ENCODE peak calls at places on chromosomes 2 and 18, in five cellular contexts. S, A, P, J and V are unnamed samples.

GRCh38 chr2:198697794-198698193 is 759.9 kb downstream of the SATB2 start:
- DNase-seq in S (no peak), P (no peak), A (no peak), J (no peak), V (no peak)

GRCh38 chr18:48364146-48364545 is 45.0 kb downstream of the ZBTB7C start:
- DNase-seq in A (no peak), J (no peak), S (no peak), P (no peak), V (no peak)

GRCh38 chr2:55771612-55772011 is 78.0 kb upstream of the PNPT1 start:
- DNase-seq in J (peak; percentile 53), P (no peak), S (no peak), A (no peak), V (no peak)

GRCh38 chr2:72116081-72116533 is 31.6 kb downstream of the CYP26B1 start:
- DNase-seq in A (no peak), J (peak; percentile 49), P (no peak), S (no peak), V (no peak)

GRCh38 chr18:23578067-23578705 is 8.1 kb downstream of the NPC1 start:
- DNase-seq in P (no peak), J (no peak), S (no peak), A (no peak), V (no peak)

GRCh38 chr2:37625781-37626548 is 45.5 kb downstream of the CDC42EP3 start:
- DNase-seq in A (no peak), P (no peak), S (peak; percentile 52), J (no peak), V (no peak)

GRCh38 chr2:221924551-221924950 is 352.4 kb upstream of the EPHA4 start:
- DNase-seq in S (no peak), A (no peak), P (no peak), J (no peak), V (no peak)

GRCh38 chr18:48408727-48409590 is at the start of gene ZBTB7C:
- DNase-seq in A (no peak), J (no peak), P (peak; percentile 67), S (peak; percentile 9), V (peak; percentile 43)

GRCh38 chr18:46425511-46425910 is 231.5 kb downstream of the LOXHD1 start:
- DNase-seq in S (no peak), P (peak; percentile 36), A (no peak), J (no peak), V (no peak)